ENCODE peak calls at places on chromosomes 7 and 10, in four cellular contexts. D is cardiac fibroblast, F is fibroblast of the aortic adventitia, C is GM20000. I is an unnamed sample.

GRCh38 chr10:60139798-60140566 is 233.6 kb upstream of the CCDC6 start:
- DNase-seq in F (peak), C (no peak), D (peak), I (peak)

GRCh38 chr7:40969641-40970040 is 733.2 kb downstream of the INHBA start:
- DNase-seq in C (no peak), D (no peak), F (no peak), I (no peak)

GRCh38 chr10:78547397-78547796 is 513.7 kb downstream of the RPS24 start:
- DNase-seq in D (no peak), F (no peak), C (no peak), I (no peak)

GRCh38 chr7:149529136-149529718 is 31.6 kb upstream of the ZNF746 start:
- DNase-seq in D (peak), F (peak), C (no peak), I (peak)

GRCh38 chr10:125401462-125401861 is 241.1 kb upstream of the CTBP2 start:
- DNase-seq in C (no peak), D (no peak), F (no peak), I (no peak)

GRCh38 chr7:134943785-134944400 is 42.4 kb upstream of the AGBL3 start:
- DNase-seq in C (peak), D (peak), F (peak), I (peak)

GRCh38 chr10:6170638-6171037 is 32.1 kb upstream of the PFKFB3 start:
- DNase-seq in F (no peak), D (peak), C (no peak), I (no peak)

GRCh38 chr10:22461891-22462290 is 116.6 kb downstream of the SPAG6 start:
- DNase-seq in F (no peak), D (no peak), C (no peak), I (no peak)